ENCODE peak calls at places on chromosomes 12 and 14, in four cellular contexts. D, E, F and H are unnamed samples.

GRCh38 chr14:51020024-51020710 is 74.7 kb downstream of the TRIM9 start:
- DNase-seq in E (no peak), D (no peak), F (peak; percentile 64), H (peak; percentile 83)

GRCh38 chr14:61179776-61180398 is 101.3 kb downstream of the TMEM30B start:
- DNase-seq in D (no peak), E (no peak), F (peak; percentile 39), H (no peak)

GRCh38 chr12:19778822-19779221 is 339.5 kb downstream of the AEBP2 start:
- DNase-seq in D (no peak), F (no peak), E (no peak), H (peak; percentile 8)

GRCh38 chr12:50166776-50167025 is 468 bp downstream of the CERS5 start:
- DNase-seq in D (no peak), E (no peak), F (no peak), H (no peak)

GRCh38 chr12:77058740-77059139 is 6.6 kb downstream of the E2F7 start:
- DNase-seq in D (no peak), F (no peak), E (no peak), H (no peak)

GRCh38 chr12:70443274-70443673 is 77.2 kb downstream of the KCNMB4 start:
- DNase-seq in F (peak; percentile 5), E (no peak), D (no peak), H (no peak)

GRCh38 chr12:78797201-78797931 is 67.2 kb upstream of the SYT1 start:
- DNase-seq in F (peak; percentile 21), E (no peak), D (no peak), H (no peak)

GRCh38 chr12:5000204-5000603 is 43.5 kb upstream of the KCNA5 start:
- DNase-seq in F (no peak), E (no peak), D (no peak), H (no peak)

GRCh38 chr12:40439771-40440492 is 215.1 kb downstream of the LRRK2 start:
- DNase-seq in D (no peak), E (no peak), F (no peak), H (no peak)

GRCh38 chr14:106518054-106518943 is 991.9 kb downstream of the TMEM121 start:
- DNase-seq in E (no peak), F (no peak), D (peak; percentile 29), H (no peak)

GRCh38 chr14:93954900-93955891 is 21.2 kb downstream of the ASB2 start:
- DNase-seq in E (no peak), D (peak; percentile 73), F (no peak), H (no peak)

GRCh38 chr12:8127138-8127537 is 3.7 kb downstream of the CLEC4A start:
- DNase-seq in D (no peak), E (no peak), F (no peak), H (no peak)

GRCh38 chr12:16120027-16120426 is 157.5 kb downstream of the SLC15A5 start:
- DNase-seq in F (no peak), E (no peak), D (no peak), H (no peak)

GRCh38 chr12:31964280-31964679 is 5.1 kb downstream of the RESF1 start:
- DNase-seq in D (no peak), F (no peak), E (no peak), H (no peak)

GRCh38 chr14:22877000-22877501 is 5.5 kb downstream of the LRP10 start:
- DNase-seq in E (no peak), D (no peak), F (no peak), H (no peak)

GRCh38 chr12:14769462-14769836 is 33.8 kb downstream of the WBP11 start:
- DNase-seq in F (no peak), D (peak; percentile 22), E (no peak), H (peak; percentile 85)

GRCh38 chr14:30243157-30243556 is 315.5 kb upstream of the PRKD1 start:
- DNase-seq in D (no peak), E (no peak), F (no peak), H (no peak)

GRCh38 chr12:58443981-58444371 is 476.3 kb downstream of the LRIG3 start:
- DNase-seq in E (no peak), F (no peak), D (no peak), H (no peak)

GRCh38 chr14:72737560-72737943 is 156.3 kb downstream of the DPF3 start:
- DNase-seq in D (no peak), E (no peak), F (no peak), H (no peak)

GRCh38 chr14:101199028-101199770 is 295.7 kb upstream of the RTL1 start:
- DNase-seq in F (no peak), D (no peak), E (no peak), H (no peak)

GRCh38 chr14:57657487-57657886 is 163.8 kb upstream of the CCDC198 start:
- DNase-seq in E (no peak), F (peak; percentile 6), D (no peak), H (no peak)